ENCODE peak calls at places on chromosomes 3 and 15, in seven cellular contexts. U, G, E, P, J, T and H are unnamed samples.

GRCh38 chr3:157753753-157754152 is 250.5 kb upstream of the VEPH1 start:
- DNase-seq in U (no peak), G (no peak), E (no peak), P (no peak), J (no peak), T (no peak), H (no peak)

GRCh38 chr3:31533169-31533870 is 595 bp downstream of the STT3B start:
- DNase-seq in U (peak), G (peak), E (peak), P (no peak), J (peak), T (peak), H (no peak)

GRCh38 chr3:114223146-114223545 is 14.2 kb downstream of the ZNF80 start:
- DNase-seq in U (no peak), G (no peak), E (peak), P (no peak), J (no peak), T (no peak), H (no peak)

GRCh38 chr3:141308588-141309218 is 59.6 kb upstream of the ZBTB38 start:
- DNase-seq in U (no peak), G (peak), E (peak), P (no peak), J (peak), T (no peak), H (peak)

GRCh38 chr3:140610544-140610943 is 67.3 kb upstream of the TRIM42 start:
- DNase-seq in U (no peak), G (no peak), E (no peak), P (no peak), J (no peak), T (no peak), H (no peak)

GRCh38 chr15:63595066-63595465 is 2.1 kb upstream of the FBXL22 start:
- DNase-seq in U (peak), G (no peak), E (no peak), P (no peak), J (no peak), T (no peak), H (no peak)

GRCh38 chr3:67593761-67594234 is 60.6 kb downstream of the SUCLG2 start:
- DNase-seq in U (no peak), G (no peak), E (no peak), P (no peak), J (no peak), T (no peak), H (no peak)

GRCh38 chr3:186510374-186511079 is 33.7 kb downstream of the CRYGS start:
- DNase-seq in U (no peak), G (no peak), E (no peak), P (no peak), J (no peak), T (no peak), H (no peak)

GRCh38 chr15:44193651-44194396 is 1.2 kb downstream of the FRMD5 start:
- DNase-seq in U (no peak), G (no peak), E (peak), P (no peak), J (no peak), T (no peak), H (no peak)

GRCh38 chr3:141080407-141080806 is 29.3 kb downstream of the SPSB4 start:
- DNase-seq in U (no peak), G (no peak), E (no peak), P (no peak), J (no peak), T (no peak), H (no peak)

GRCh38 chr15:50418041-50418583 is 6.1 kb upstream of the USP8 start:
- DNase-seq in U (no peak), G (no peak), E (no peak), P (no peak), J (no peak), T (no peak), H (no peak)

GRCh38 chr3:66382142-66382541 is 118.7 kb downstream of the LRIG1 start:
- DNase-seq in U (no peak), G (no peak), E (no peak), P (no peak), J (no peak), T (no peak), H (peak)

GRCh38 chr15:80887148-80887547 is 102.5 kb downstream of the MESD start:
- DNase-seq in U (no peak), G (no peak), E (no peak), P (no peak), J (no peak), T (no peak), H (no peak)

GRCh38 chr3:87127286-87127685 is 99.8 kb upstream of the CHMP2B start:
- DNase-seq in U (no peak), G (no peak), E (no peak), P (no peak), J (no peak), T (no peak), H (no peak)

GRCh38 chr3:139318431-139318816 is 25.4 kb upstream of the MRPS22 start:
- DNase-seq in U (no peak), G (no peak), E (no peak), P (no peak), J (no peak), T (no peak), H (no peak)

GRCh38 chr3:66398228-66399025 is 102.4 kb downstream of the LRIG1 start:
- DNase-seq in U (peak), G (no peak), E (no peak), P (no peak), J (no peak), T (no peak), H (no peak)

GRCh38 chr3:50806806-50807205 is 132.1 kb downstream of the DOCK3 start:
- DNase-seq in U (no peak), G (no peak), E (no peak), P (no peak), J (no peak), T (no peak), H (no peak)

GRCh38 chr3:118544458-118544857 is 490.2 kb downstream of the IGSF11 start:
- DNase-seq in U (no peak), G (peak), E (no peak), P (no peak), J (no peak), T (no peak), H (no peak)

GRCh38 chr3:78887608-78888011 is 880.2 kb downstream of the ROBO1 start:
- DNase-seq in U (no peak), G (no peak), E (no peak), P (no peak), J (no peak), T (no peak), H (no peak)

GRCh38 chr3:197189633-197190032 is 108.8 kb downstream of the DLG1 start:
- DNase-seq in U (no peak), G (no peak), E (peak), P (no peak), J (no peak), T (no peak), H (no peak)

GRCh38 chr3:82157952-82158351 is 396.5 kb upstream of the GBE1 start:
- DNase-seq in U (no peak), G (no peak), E (peak), P (no peak), J (no peak), T (no peak), H (no peak)

GRCh38 chr3:174532216-174532615 is 326.9 kb upstream of the NAALADL2 start:
- DNase-seq in U (no peak), G (no peak), E (no peak), P (no peak), J (no peak), T (no peak), H (no peak)

GRCh38 chr3:140292154-140292553 is 357.2 kb downstream of the CLSTN2 start:
- DNase-seq in U (no peak), G (no peak), E (no peak), P (no peak), J (no peak), T (no peak), H (no peak)

GRCh38 chr3:38554127-38554827 is 58.1 kb downstream of the EXOG start:
- DNase-seq in U (peak), G (no peak), E (no peak), P (no peak), J (no peak), T (no peak), H (no peak)

GRCh38 chr3:126501736-126502135 is 15.8 kb downstream of the UROC1 start:
- DNase-seq in U (no peak), G (no peak), E (no peak), P (no peak), J (no peak), T (no peak), H (no peak)

GRCh38 chr15:101411588-101411987 is 77.9 kb downstream of the PCSK6 start:
- DNase-seq in U (no peak), G (no peak), E (no peak), P (no peak), J (no peak), T (no peak), H (no peak)

GRCh38 chr3:99817047-99817436 is 620 bp upstream of the CMSS1 start:
- DNase-seq in U (peak), G (peak), E (no peak), P (no peak), J (no peak), T (no peak), H (no peak)

GRCh38 chr3:31103181-31103580 is 208.7 kb upstream of the GADL1 start:
- DNase-seq in U (no peak), G (no peak), E (no peak), P (no peak), J (no peak), T (no peak), H (no peak)

GRCh38 chr3:127817331-127817821 is 4.9 kb downstream of the MGLL start:
- DNase-seq in U (no peak), G (peak), E (no peak), P (no peak), J (no peak), T (no peak), H (peak)

GRCh38 chr3:141280086-141280485 is 48.5 kb downstream of the PXYLP1 start:
- DNase-seq in U (no peak), G (no peak), E (no peak), P (no peak), J (peak), T (no peak), H (no peak)

GRCh38 chr15:40046721-40047412 is 7.9 kb upstream of the SRP14 start:
- DNase-seq in U (peak), G (no peak), E (peak), P (no peak), J (no peak), T (no peak), H (no peak)

GRCh38 chr15:40045572-40046217 is 6.7 kb upstream of the SRP14 start:
- DNase-seq in U (peak), G (peak), E (no peak), P (no peak), J (no peak), T (no peak), H (peak)

GRCh38 chr15:40042791-40043320 is 3.9 kb upstream of the SRP14 start:
- DNase-seq in U (peak), G (no peak), E (no peak), P (no peak), J (no peak), T (no peak), H (peak)

GRCh38 chr15:40043927-40044716 is 5.1 kb upstream of the SRP14 start:
- DNase-seq in U (peak), G (no peak), E (no peak), P (no peak), J (no peak), T (no peak), H (peak)

GRCh38 chr15:40044717-40045571 is 6.0 kb upstream of the SRP14 start:
- DNase-seq in U (peak), G (peak), E (peak), P (peak), J (peak), T (peak), H (peak)
- TF ChIP-seq POLR2A in U (no peak), G (no peak), E (no peak), P (no peak), J (no peak), T (no peak), H (no peak)

DNA sequence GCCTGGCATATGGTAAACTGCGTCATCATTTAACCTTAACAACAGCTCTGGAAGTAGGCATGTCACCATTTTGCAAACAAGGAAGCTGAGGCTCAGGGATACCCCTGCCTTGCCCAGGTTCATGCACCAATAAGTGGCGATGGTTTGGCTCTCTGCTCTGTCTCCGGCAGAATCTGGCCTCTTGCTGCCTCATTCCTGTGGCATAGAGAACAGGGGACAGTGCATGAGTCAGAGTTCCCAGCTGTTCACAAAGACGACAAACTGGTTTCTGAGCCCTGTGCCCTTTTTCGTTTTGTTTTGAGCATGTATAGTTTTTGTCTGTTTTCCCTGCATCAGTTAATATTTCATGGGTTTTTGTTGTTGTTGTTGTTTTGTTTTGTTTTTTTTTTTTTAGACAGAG is 236.8 kb downstream of the OPA1 start:
- DNase-seq in U (no peak), G (peak), E (no peak), P (no peak), J (peak), T (no peak), H (peak)
- TF ChIP-seq POLR2AphosphoS5 in U (no peak), G (no peak), E (no peak), P (no peak), J (no peak), T (no peak), H (no peak)

DNA sequence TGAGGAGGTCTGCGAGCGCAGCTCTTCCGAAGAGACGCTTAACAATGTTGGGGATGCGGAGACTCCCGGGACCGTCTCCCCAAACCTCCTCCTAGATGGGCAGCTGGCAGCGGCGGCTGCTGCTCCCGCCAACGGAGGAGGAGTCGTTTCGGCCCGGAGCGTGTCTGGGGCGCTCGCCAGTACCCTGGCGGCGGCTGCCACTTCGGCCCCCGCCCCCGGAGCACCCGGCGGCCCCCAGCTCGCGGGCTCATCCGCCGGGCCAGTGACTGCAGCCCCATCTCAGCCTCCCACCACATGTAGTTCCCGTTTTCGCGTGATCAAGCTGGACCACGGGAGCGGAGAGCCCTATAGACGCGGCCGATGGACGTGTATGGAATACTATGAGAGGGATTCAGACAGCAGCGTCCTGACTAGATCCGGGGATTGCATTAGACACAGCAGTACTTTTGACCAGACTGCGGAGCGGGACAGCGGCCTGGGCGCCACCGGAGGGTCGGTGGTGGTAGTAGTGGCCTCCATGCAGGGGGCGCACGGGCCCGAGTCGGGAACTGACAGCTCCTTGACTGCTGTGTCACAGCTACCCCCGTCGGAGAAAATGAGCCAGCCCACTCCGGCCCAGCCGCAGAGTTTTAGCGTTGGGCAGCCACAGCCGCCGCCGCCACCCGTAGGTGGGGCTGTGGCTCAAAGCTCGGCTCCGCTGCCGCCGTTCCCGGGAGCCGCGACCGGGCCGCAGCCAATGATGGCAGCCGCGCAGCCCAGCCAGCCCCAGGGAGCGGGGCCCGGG is 1.6 kb downstream of the TSC22D2 start:
- DNase-seq in U (peak), G (peak), E (peak), P (peak), J (peak), T (peak), H (no peak)
- TF ChIP-seq POLR2A in U (peak), G (peak), E (no peak), P (no peak), J (no peak), T (no peak), H (no peak)

GRCh38 chr3:57165637-57166036 is 484 bp upstream of the IL17RD start:
- DNase-seq in U (no peak), G (no peak), E (no peak), P (no peak), J (no peak), T (no peak), H (no peak)

GRCh38 chr3:57163751-57164150 is 1.4 kb downstream of the IL17RD start:
- DNase-seq in U (no peak), G (no peak), E (no peak), P (no peak), J (no peak), T (no peak), H (no peak)

GRCh38 chr3:57164217-57164605 is 942 bp downstream of the IL17RD start:
- DNase-seq in U (no peak), G (peak), E (no peak), P (no peak), J (no peak), T (no peak), H (no peak)

GRCh38 chr3:57166660-57167059 is 1.5 kb upstream of the IL17RD start:
- DNase-seq in U (no peak), G (no peak), E (no peak), P (no peak), J (no peak), T (no peak), H (no peak)

DNA sequence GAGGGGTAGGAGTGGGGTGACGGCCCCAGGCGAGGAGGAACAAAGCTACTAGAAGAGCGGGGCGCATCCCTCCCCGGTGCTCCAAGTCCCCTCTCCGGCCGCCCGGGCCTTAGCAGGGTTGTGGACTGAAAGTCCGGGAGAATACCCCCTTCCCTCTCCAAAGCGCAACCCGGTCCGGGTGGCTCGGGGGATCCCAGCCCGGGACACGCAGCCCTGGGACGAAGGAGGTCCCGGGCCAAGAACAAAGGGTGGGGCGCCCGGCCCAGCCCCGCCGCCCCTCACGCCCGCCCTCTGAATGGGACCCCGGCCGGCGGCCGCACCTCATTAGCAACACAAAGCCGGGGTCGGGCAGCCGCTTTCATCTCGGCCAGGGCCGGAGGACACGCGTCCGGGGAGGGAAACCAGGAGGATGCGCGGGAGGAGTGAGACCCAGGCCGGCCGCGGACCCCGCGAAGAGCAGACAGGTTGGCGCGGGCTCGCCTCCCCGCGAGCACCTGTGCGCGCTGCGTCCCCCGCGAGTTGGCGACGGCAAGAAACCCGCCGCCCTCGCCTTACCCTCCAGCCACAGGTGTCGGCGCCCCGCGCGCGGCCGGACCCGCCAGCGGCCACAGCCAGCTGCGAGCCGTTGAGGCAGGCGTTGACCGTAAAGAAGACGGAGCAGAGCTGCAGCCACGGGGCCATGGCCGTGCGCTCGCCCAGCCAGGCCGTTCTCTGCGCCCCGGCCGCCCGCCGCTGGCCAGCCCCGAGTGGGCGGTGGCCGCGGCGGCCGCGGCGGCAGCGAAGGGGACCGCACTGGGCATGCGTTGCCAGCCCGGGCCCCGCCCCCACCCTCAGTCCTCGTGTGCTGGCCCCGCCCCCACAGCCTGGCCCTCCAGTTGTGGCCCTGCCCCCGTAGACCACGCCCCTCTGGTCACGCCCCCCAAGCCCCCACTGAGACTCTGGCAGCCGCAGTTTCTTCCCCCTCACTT is at the start of gene IL17RD:
- DNase-seq in U (peak), G (peak), E (peak), P (peak), J (peak), T (peak), H (no peak)
- TF ChIP-seq POLR2AphosphoS5 in U (peak), G (no peak), E (no peak), P (no peak), J (no peak), T (no peak), H (peak)

DNA sequence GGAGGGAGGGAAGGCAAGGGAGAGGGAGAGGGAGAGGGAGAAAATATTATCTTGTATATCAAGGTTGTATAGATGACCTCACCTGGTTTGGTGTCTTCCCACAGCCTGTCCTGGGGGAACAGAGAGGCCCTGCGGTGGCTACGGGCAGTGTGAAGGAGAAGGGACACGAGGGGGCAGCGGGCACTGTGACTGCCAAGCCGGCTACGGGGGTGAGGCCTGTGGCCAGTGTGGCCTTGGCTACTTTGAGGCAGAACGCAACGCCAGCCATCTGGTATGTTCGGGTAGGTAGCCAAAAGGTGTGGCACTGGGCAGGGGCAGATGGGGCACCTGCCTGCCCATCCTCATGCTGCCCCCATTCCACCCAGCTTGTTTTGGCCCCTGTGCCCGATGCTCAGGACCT is 7.1 kb downstream of the CRELD1 start:
- DNase-seq in U (no peak), G (no peak), E (no peak), P (no peak), J (no peak), T (no peak), H (no peak)
- TF ChIP-seq POLR2A in U (no peak), G (no peak), E (no peak), P (no peak), J (no peak), T (no peak), H (no peak)

GRCh38 chr3:142501004-142501926 is 53.4 kb upstream of the XRN1 start:
- DNase-seq in U (no peak), G (no peak), E (peak), P (no peak), J (no peak), T (no peak), H (no peak)
- TF ChIP-seq POLR2AphosphoS5 in U (no peak), G (no peak), E (no peak), P (no peak), J (no peak), T (no peak), H (no peak)

GRCh38 chr3:12584091-12584490 is 27.2 kb downstream of the MKRN2 start:
- DNase-seq in U (no peak), G (no peak), E (no peak), P (no peak), J (no peak), T (no peak), H (no peak)
- TF ChIP-seq POLR2A in U (no peak), G (no peak), E (no peak), P (no peak), J (no peak), T (no peak), H (no peak)

DNA sequence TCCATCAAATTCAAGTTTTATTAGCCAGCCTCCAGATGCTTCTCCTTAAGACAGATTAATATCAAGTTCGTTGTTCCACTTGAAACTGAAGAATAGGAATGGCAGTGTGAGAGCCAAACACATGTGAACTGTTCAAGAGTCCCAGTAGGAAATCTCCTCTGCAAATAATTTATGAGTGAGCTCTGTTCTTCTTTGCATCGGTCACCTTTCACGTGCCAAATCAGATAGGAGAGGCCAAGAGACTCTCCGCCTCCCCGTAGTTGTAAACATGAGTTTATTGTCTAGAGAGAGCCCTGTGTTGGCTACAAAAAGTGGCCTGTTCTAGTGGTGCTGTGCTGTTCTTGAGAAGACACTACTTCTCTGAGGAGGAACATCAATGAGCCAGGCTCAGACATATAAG is 372.1 kb upstream of the NR2F2 start:
- DNase-seq in U (no peak), G (no peak), E (no peak), P (no peak), J (no peak), T (no peak), H (no peak)
- TF ChIP-seq POLR2AphosphoS5 in U (no peak), G (no peak), E (no peak), P (no peak), J (no peak), T (no peak), H (no peak)